ENCODE peak calls at places on chromosomes 7 and 10, in eight cellular contexts. L is uterus, A is left lung, Y is stomach, W is brain microvascular endothelial cell, O is left ventricle myocardium inferior, Z is iPS DF 6.9, F is cardiac muscle cell. N is an unnamed sample.

GRCh38 chr10:17175551-17175950 is 25.9 kb downstream of the TRDMT1 start:
- DNase-seq in L (no peak), A (no peak), Y (no peak), W (peak; percentile 46), O (no peak), Z (no peak), F (no peak), N (no peak)

GRCh38 chr7:2273866-2274265 is 31.8 kb downstream of the NUDT1 start:
- DNase-seq in L (no peak), A (no peak), Y (no peak), W (no peak), O (no peak), Z (no peak), F (no peak), N (no peak)

GRCh38 chr7:85320699-85321476 is 134.0 kb upstream of the SEMA3D start:
- DNase-seq in L (no peak), A (no peak), Y (no peak), W (no peak), O (no peak), Z (no peak), F (no peak), N (no peak)

GRCh38 chr10:50807851-50808776 is 68.4 kb downstream of the ASAH2B start:
- DNase-seq in L (no peak), A (no peak), Y (no peak), W (peak; percentile 78), O (no peak), Z (no peak), F (no peak), N (no peak)

GRCh38 chr7:122974229-122974628 is 21.3 kb downstream of the TAS2R16 start:
- DNase-seq in L (no peak), A (no peak), Y (no peak), W (no peak), O (no peak), Z (no peak), F (no peak), N (no peak)

GRCh38 chr7:158237672-158238335 is 349.8 kb downstream of the PTPRN2 start:
- DNase-seq in L (no peak), A (no peak), Y (peak; percentile 25), W (no peak), O (no peak), Z (no peak), F (no peak), N (no peak)

GRCh38 chr10:32367793-32368453 is 21.0 kb upstream of the EPC1 start:
- DNase-seq in L (peak; percentile 66), A (peak; percentile 58), Y (peak; percentile 68), W (peak; percentile 34), O (peak; percentile 62), Z (no peak), F (peak; percentile 70), N (no peak)

GRCh38 chr10:45580371-45580770 is 92.2 kb downstream of the ZFAND4 start:
- DNase-seq in L (no peak), A (no peak), Y (no peak), W (no peak), O (no peak), Z (no peak), F (no peak), N (no peak)

GRCh38 chr10:110356628-110357245 is 52.0 kb upstream of the SMNDC1 start:
- DNase-seq in L (no peak), A (peak; percentile 55), Y (peak; percentile 51), W (peak; percentile 76), O (no peak), Z (no peak), F (no peak), N (no peak)

GRCh38 chr7:14691597-14692203 is 210.9 kb downstream of the DGKB start:
- DNase-seq in L (peak; percentile 35), A (no peak), Y (peak; percentile 40), W (peak; percentile 47), O (peak; percentile 49), Z (no peak), F (peak; percentile 61), N (peak; percentile 14)

GRCh38 chr7:94115316-94115715 is 111.2 kb upstream of the BET1 start:
- DNase-seq in L (no peak), A (no peak), Y (no peak), W (peak; percentile 32), O (no peak), Z (no peak), F (no peak), N (no peak)

GRCh38 chr10:70803768-70804423 is 11.9 kb upstream of the SGPL1 start:
- DNase-seq in L (no peak), A (no peak), Y (peak; percentile 38), W (no peak), O (no peak), Z (no peak), F (no peak), N (no peak)

GRCh38 chr10:110006358-110007170 is 1.2 kb upstream of the ADD3 start:
- DNase-seq in L (peak; percentile 57), A (peak; percentile 43), Y (peak; percentile 30), W (peak; percentile 78), O (peak; percentile 75), Z (no peak), F (peak; percentile 18), N (no peak)

GRCh38 chr7:6160191-6160623 is 112.2 kb downstream of the CYTH3 start:
- DNase-seq in L (peak; percentile 76), A (no peak), Y (peak; percentile 51), W (peak; percentile 39), O (peak; percentile 69), Z (peak; percentile 20), F (peak; percentile 69), N (no peak)

GRCh38 chr7:30703756-30704155 is 21.5 kb upstream of the CRHR2 start:
- DNase-seq in L (no peak), A (no peak), Y (no peak), W (no peak), O (no peak), Z (no peak), F (no peak), N (no peak)

GRCh38 chr7:4791101-4791737 is 15.8 kb downstream of the AP5Z1 start:
- DNase-seq in L (no peak), A (no peak), Y (no peak), W (no peak), O (no peak), Z (no peak), F (no peak), N (no peak)

GRCh38 chr10:6924166-6924565 is 344.1 kb upstream of the PRKCQ start:
- DNase-seq in L (no peak), A (no peak), Y (no peak), W (peak; percentile 20), O (no peak), Z (no peak), F (no peak), N (no peak)

GRCh38 chr7:19051767-19052375 is 65.6 kb downstream of the TWIST1 start:
- DNase-seq in L (no peak), A (no peak), Y (peak; percentile 37), W (peak; percentile 43), O (peak; percentile 16), Z (no peak), F (no peak), N (no peak)

GRCh38 chr7:80760292-80760691 is 121.8 kb downstream of the CD36 start:
- DNase-seq in L (no peak), A (no peak), Y (no peak), W (no peak), O (no peak), Z (no peak), F (no peak), N (no peak)

GRCh38 chr7:114711244-114711643 is 210.7 kb upstream of the MDFIC start:
- DNase-seq in L (no peak), A (no peak), Y (no peak), W (peak; percentile 20), O (no peak), Z (no peak), F (no peak), N (no peak)

GRCh38 chr10:24385776-24386175 is 176.8 kb downstream of the KIAA1217 start:
- DNase-seq in L (no peak), A (no peak), Y (no peak), W (peak; percentile 95), O (no peak), Z (no peak), F (no peak), N (no peak)

DNA sequence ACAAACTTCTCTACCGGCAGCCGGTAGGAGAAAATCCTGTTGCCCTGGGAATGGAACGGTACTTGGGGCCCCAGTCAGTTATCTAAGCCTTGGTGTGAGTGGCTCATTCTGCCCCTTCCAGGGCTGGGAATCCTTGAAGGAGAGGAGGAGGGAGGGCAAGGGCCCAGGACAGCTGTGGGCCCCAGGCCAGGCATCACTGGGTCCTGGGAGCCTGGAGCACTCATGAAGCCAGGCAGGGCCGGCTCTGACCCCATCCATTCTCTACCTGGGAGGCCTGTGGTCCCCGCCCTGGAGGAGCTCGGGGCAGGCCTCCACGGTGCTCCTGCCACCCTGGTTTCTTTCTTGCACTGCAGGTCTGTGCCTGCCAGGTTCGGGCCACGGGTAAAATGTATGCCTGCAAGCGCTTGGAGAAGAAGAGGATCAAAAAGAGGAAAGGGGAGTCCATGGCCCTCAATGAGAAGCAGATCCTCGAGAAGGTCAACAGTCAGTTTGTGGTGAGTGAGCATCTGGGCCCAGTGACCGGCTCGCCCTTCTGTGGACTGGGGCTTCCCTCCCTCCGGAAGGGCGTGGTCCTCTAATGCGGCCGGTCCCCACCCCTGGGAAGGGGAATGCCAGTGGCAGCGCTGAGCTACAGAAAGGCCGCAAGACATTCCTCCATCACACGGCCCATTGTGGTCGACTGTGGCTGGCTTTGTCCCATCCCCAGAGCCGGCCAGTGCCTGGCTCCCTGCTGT is 111.3 kb downstream of the RGS10 start:
- DNase-seq in L (no peak), A (no peak), Y (no peak), W (no peak), O (no peak), Z (no peak), F (no peak), N (no peak)
- H3K27ac ChIP-seq in L (no peak overlapping the region), A (no peak overlapping the region), Y (no peak overlapping the region), W (no peak overlapping the region), O (peak overlapping the region; percentile 30), Z (no peak overlapping the region), F (no peak overlapping the region), N (no peak overlapping the region)

GRCh38 chr10:57472823-57473619 is 794.7 kb downstream of the IPMK start:
- DNase-seq in L (no peak), A (no peak), Y (no peak), W (no peak), O (no peak), Z (no peak), F (no peak), N (no peak)

GRCh38 chr10:57465155-57465554 is 802.5 kb downstream of the IPMK start:
- DNase-seq in L (no peak), A (no peak), Y (no peak), W (no peak), O (no peak), Z (no peak), F (no peak), N (no peak)

GRCh38 chr10:57468886-57469432 is 798.7 kb downstream of the IPMK start:
- DNase-seq in L (no peak), A (no peak), Y (no peak), W (no peak), O (no peak), Z (no peak), F (no peak), N (no peak)
- H3K27ac ChIP-seq in L (no peak overlapping the region), A (no peak overlapping the region), Y (no peak overlapping the region), W (no peak overlapping the region), O (no peak overlapping the region), Z (no peak overlapping the region), F (peak overlapping the region; percentile 66), N (no peak overlapping the region)

GRCh38 chr7:82204694-82205093 is 238.9 kb downstream of the CACNA2D1 start:
- DNase-seq in L (no peak), A (no peak), Y (no peak), W (peak; percentile 85), O (peak; percentile 37), Z (no peak), F (no peak), N (no peak)
- H3K27ac ChIP-seq in L (no peak overlapping the region), A (no peak overlapping the region), Y (no peak overlapping the region), W (peak overlapping the region; percentile 46), O (peak overlapping the region; percentile 44), Z (no peak overlapping the region), F (no peak overlapping the region), N (no peak overlapping the region)

GRCh38 chr7:117019786-117020604 is 66.7 kb downstream of the ST7 start:
- DNase-seq in L (peak; percentile 57), A (peak; percentile 63), Y (peak; percentile 38), W (peak; percentile 96), O (peak; percentile 57), Z (no peak), F (peak; percentile 85), N (peak; percentile 34)
- H3K27ac ChIP-seq in L (peak overlapping the region; percentile 58), A (peak overlapping the region; percentile 62), Y (peak overlapping the region; percentile 20), W (peak overlapping the region; percentile 95), O (peak overlapping the region; percentile 69), Z (no peak overlapping the region), F (peak overlapping the region; percentile 95), N (peak overlapping the region; percentile 4)

N was measured in substantia nigra.